ENCODE peak calls at places on chromosomes 12 and 14, in nine cellular contexts. O is heart right ventricle, J is PC-9, Q is AG09319, K is dorsolateral prefrontal cortex, A is K562, N is astrocyte of the cerebellum, Z is fibroblast of pulmonary artery, D is nephron progenitor cell. E is an unnamed sample.
A peak's percentile ranks its signal among the peaks of the same experiment; 100 is the strongest.

GRCh38 chr12:94380507-94380906 is 79.2 kb downstream of the CEP83 start:
- DNase-seq in O (no peak), J (no peak), Q (no peak), K (no peak), A (no peak), N (no peak), Z (no peak), D (no peak), E (no peak)

GRCh38 chr12:90229771-90230170 is 521.1 kb upstream of the ATP2B1 start:
- DNase-seq in O (no peak), J (no peak), Q (no peak), K (no peak), A (no peak), N (no peak), Z (peak; percentile 26), D (no peak), E (no peak)

GRCh38 chr12:27951898-27952297 is 20.6 kb downstream of the PTHLH start:
- DNase-seq in O (no peak), J (no peak), Q (no peak), K (no peak), A (no peak), N (no peak), Z (no peak), D (no peak), E (no peak)

GRCh38 chr14:68634346-68634745 is 158.5 kb downstream of the ZFP36L1 start:
- DNase-seq in O (no peak), J (no peak), Q (no peak), K (no peak), A (no peak), N (no peak), Z (no peak), D (peak; percentile 58), E (no peak)

GRCh38 chr12:24398605-24399004 is 449.1 kb upstream of the SOX5 start:
- DNase-seq in O (no peak), J (no peak), Q (no peak), K (no peak), A (no peak), N (no peak), Z (no peak), D (no peak), E (no peak)

GRCh38 chr12:122891661-122892525 is 4.0 kb downstream of the VPS37B start:
- DNase-seq in O (no peak), J (peak; percentile 75), Q (no peak), K (no peak), A (no peak), N (peak; percentile 54), Z (peak; percentile 58), D (no peak), E (peak; percentile 79)

GRCh38 chr14:50955373-50956043 is 11.2 kb upstream of the PYGL start:
- DNase-seq in O (peak; percentile 37), J (peak; percentile 97), Q (peak; percentile 90), K (no peak), A (peak; percentile 76), N (peak; percentile 59), Z (peak; percentile 88), D (peak; percentile 18), E (peak; percentile 98)

GRCh38 chr12:9899209-9899608 is 17.9 kb downstream of the KLRF2 start:
- DNase-seq in O (no peak), J (no peak), Q (no peak), K (no peak), A (no peak), N (no peak), Z (no peak), D (no peak), E (no peak)

GRCh38 chr12:20696181-20696580 is 1.0 kb downstream of the SLCO1C1 start:
- DNase-seq in O (peak; percentile 57), J (no peak), Q (no peak), K (no peak), A (no peak), N (no peak), Z (no peak), D (no peak), E (no peak)

GRCh38 chr12:108305520-108305919 is 33.6 kb downstream of the CMKLR1 start:
- DNase-seq in O (peak; percentile 88), J (no peak), Q (peak; percentile 75), K (peak; percentile 78), A (no peak), N (peak; percentile 60), Z (peak; percentile 76), D (no peak), E (peak; percentile 29)

GRCh38 chr12:130817804-130818203 is 21.2 kb downstream of the STX2 start:
- DNase-seq in O (no peak), J (no peak), Q (no peak), K (no peak), A (no peak), N (no peak), Z (no peak), D (no peak), E (no peak)

GRCh38 chr12:50283924-50284236 is 560 bp upstream of the LIMA1 start:
- DNase-seq in O (no peak), J (no peak), Q (no peak), K (no peak), A (no peak), N (no peak), Z (peak; percentile 43), D (no peak), E (no peak)

GRCh38 chr14:104536942-104537612 is 42.5 kb upstream of the C14orf180 start:
- DNase-seq in O (no peak), J (no peak), Q (no peak), K (no peak), A (no peak), N (no peak), Z (peak; percentile 63), D (no peak), E (no peak)

GRCh38 chr12:21301-22189 is 45.0 kb upstream of the IQSEC3 start:
- DNase-seq in O (no peak), J (no peak), Q (no peak), K (peak; percentile 37), A (peak; percentile 8), N (no peak), Z (no peak), D (no peak), E (no peak)

GRCh38 chr12:45216297-45216982 is 545 bp downstream of the ANO6 start:
- DNase-seq in O (peak; percentile 58), J (peak; percentile 47), Q (no peak), K (peak; percentile 56), A (peak; percentile 63), N (no peak), Z (peak; percentile 51), D (peak; percentile 72), E (peak; percentile 19)

GRCh38 chr12:18277196-18277595 is 15.9 kb downstream of the PIK3C2G start:
- DNase-seq in O (no peak), J (no peak), Q (no peak), K (no peak), A (no peak), N (no peak), Z (no peak), D (no peak), E (no peak)

DNA sequence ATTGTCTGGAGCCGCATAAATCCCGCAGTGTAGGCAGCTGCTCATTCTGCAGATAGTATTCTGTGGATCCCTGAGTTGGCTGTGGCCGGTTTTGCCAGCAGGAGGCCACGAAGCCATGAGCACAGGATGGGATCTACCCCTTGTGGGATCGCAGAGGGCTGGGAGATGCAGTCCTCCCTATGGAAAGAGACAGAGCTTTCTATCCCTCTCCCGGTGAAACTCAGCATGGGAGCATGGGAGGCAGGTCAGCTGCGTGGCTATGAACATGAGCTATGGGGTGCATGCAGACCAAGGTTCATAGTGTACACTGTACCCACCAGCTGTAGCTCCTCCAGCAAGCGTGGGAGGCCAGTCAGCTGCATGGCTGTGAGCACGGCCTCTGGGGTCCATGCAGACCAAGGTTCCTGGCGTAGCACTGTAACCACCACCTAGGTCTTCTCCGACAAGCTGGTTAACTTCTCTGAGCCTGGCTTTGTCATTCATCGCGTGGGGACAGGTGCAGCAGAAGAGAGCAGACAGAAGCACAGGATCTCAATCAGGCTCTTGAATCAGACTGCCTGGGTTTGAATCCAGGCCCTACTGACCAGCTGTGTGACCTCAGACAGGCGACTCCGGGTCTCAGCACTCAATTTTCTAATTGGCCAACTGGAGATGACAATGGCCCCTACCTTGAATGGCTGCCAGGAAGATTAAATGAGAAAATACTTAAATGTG is 5.9 kb downstream of the BDKRB1 start:
- DNase-seq in O (no peak), J (no peak), Q (no peak), K (no peak), A (no peak), N (no peak), Z (no peak), D (no peak), E (no peak)
- TF ChIP-seq CTCF in O (no peak), J (no peak), Q (no peak), K (no peak), A (no peak), N (no peak), Z (no peak), D (no peak), E (peak; percentile 38)

GRCh38 chr12:77047341-77048202 is 17.8 kb downstream of the E2F7 start:
- DNase-seq in O (no peak), J (no peak), Q (no peak), K (no peak), A (no peak), N (no peak), Z (no peak), D (no peak), E (peak; percentile 33)
- TF ChIP-seq CTCF in O (no peak), J (no peak), Q (peak; percentile 11), K (no peak), A (no peak), N (peak; percentile 26), Z (no peak), D (no peak), E (peak; percentile 64)

DNA sequence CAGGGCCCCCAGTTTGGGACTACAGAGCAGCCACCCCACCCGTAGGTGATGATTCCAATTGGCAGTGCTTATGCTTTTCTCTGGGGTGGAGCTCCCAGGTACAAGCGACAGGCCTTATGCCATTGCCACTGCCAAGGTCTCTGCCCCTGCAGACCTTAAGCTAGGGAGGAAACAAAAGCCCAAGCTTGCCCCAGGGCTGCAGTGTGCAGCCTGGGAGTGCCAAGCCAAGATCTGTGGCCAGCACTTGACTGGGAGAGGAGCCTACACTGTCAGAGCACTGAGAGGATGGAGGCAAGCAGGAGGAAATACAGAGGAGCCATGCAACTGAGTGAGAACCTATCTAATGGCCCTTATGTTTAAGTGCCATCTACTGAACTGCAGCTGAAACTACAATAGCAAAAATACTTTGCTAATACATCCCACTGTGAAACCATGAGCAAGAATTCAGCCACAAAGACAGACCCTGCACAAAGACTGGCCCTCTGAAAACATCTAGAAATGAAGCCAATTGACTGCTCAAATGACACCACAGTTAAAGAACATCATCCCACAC is 17.7 kb upstream of the ASCL1 start:
- DNase-seq in O (no peak), J (no peak), Q (no peak), K (no peak), A (no peak), N (no peak), Z (no peak), D (no peak), E (no peak)
- TF ChIP-seq CTCF in O (no peak), J (no peak), Q (no peak), K (no peak), A (peak; percentile 43), N (no peak), Z (no peak), D (no peak), E (no peak)

DNA sequence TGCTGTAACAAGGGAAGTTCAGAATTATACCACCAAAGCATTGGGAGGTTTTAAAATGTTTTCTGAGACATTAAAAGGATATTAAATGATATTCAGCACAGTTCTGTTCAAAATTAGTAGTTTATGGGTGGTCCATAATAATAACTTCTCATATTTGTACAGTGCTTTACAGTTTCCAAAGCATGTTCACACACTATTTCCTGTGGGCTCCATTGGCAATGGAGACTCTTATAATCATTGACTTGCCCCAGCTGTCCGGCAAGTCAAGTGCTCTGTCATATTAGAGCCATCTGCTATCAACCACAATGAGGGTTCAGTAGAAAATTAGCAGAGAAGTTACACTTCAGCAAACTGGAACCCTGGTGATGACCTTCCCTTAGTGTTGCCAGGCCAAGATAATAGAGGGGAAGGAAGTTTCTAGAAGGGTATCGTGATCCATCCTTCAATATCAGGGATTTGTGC is 526.6 kb upstream of the CCDC196 start:
- DNase-seq in O (no peak), J (no peak), Q (no peak), K (no peak), A (no peak), N (no peak), Z (no peak), D (no peak), E (no peak)
- TF ChIP-seq CTCF in O (no peak), J (peak; percentile 37), Q (no peak), K (no peak), A (no peak), N (no peak), Z (no peak), D (no peak), E (peak; percentile 55)